ENCODE peak calls at places on chromosome 5, in five cellular contexts. B is H1, R is neuronal stem cell, G is trophoblast cell, M is mesenchymal stem cell. X is an unnamed sample.

GRCh38 chr5:96752341-96753016 is 55.3 kb downstream of the ERAP1 start:
- DNase-seq in R (peak; percentile 66), G (peak; percentile 32), M (peak; percentile 68), B (no peak), X (no peak)

GRCh38 chr5:6435356-6435755 is 13.3 kb upstream of the UBE2QL1 start:
- DNase-seq in R (no peak), G (no peak), M (no peak), B (peak; percentile 76), X (peak; percentile 81)

GRCh38 chr5:36150676-36151433 is 832 bp downstream of the LMBRD2 start:
- DNase-seq in B (peak; percentile 54), M (peak; percentile 60), R (peak; percentile 21), G (peak; percentile 43), X (peak; percentile 53)

GRCh38 chr5:134114886-134115805 is 665 bp downstream of the TCF7 start:
- DNase-seq in B (peak; percentile 77), G (no peak), M (no peak), R (no peak), X (peak; percentile 89)

GRCh38 chr5:109192543-109193281 is 217.1 kb downstream of the PJA2 start:
- DNase-seq in M (no peak), G (no peak), R (no peak), B (no peak), X (no peak)

GRCh38 chr5:169788168-169788567 is 151.1 kb downstream of the DOCK2 start:
- DNase-seq in B (no peak), G (peak; percentile 76), R (no peak), M (peak; percentile 57), X (no peak)

GRCh38 chr5:17080361-17080760 is 137.1 kb upstream of the BASP1 start:
- DNase-seq in G (no peak), B (no peak), R (no peak), M (no peak), X (no peak)

GRCh38 chr5:118060833-118061232 is 927.5 kb downstream of the DTWD2 start:
- DNase-seq in R (no peak), M (no peak), B (no peak), G (no peak), X (no peak)

GRCh38 chr5:31492824-31493223 is 39.1 kb downstream of the DROSHA start:
- DNase-seq in M (peak; percentile 53), B (no peak), R (no peak), G (no peak), X (peak; percentile 55)

GRCh38 chr5:107950774-107951173 is 280.0 kb upstream of the EFNA5 start:
- DNase-seq in B (no peak), M (no peak), G (no peak), R (no peak), X (no peak)

GRCh38 chr5:15992918-15993317 is 186.7 kb downstream of the MARCHF11 start:
- DNase-seq in R (no peak), G (no peak), M (peak; percentile 56), B (no peak), X (no peak)

GRCh38 chr5:132203916-132204315 is 23.7 kb downstream of the P4HA2 start:
- DNase-seq in M (no peak), G (no peak), B (no peak), R (no peak), X (no peak)

GRCh38 chr5:12385095-12385494 is 480.8 kb upstream of the CTNND2 start:
- DNase-seq in R (no peak), M (no peak), G (no peak), B (no peak), X (no peak)

GRCh38 chr5:29899583-29899982 is 1293.9 kb upstream of the CDH6 start:
- DNase-seq in B (no peak), G (no peak), M (no peak), R (no peak), X (no peak)

GRCh38 chr5:38018011-38018410 is 178.2 kb upstream of the GDNF start:
- DNase-seq in M (no peak), R (no peak), G (no peak), B (no peak), X (no peak)

GRCh38 chr5:117561531-117561930 is 986.9 kb upstream of the SEMA6A start:
- DNase-seq in M (no peak), B (no peak), G (no peak), R (no peak), X (no peak)

GRCh38 chr5:160272889-160273288 is 39.5 kb downstream of the CCNJL start:
- DNase-seq in M (no peak), R (no peak), G (no peak), B (no peak), X (no peak)

GRCh38 chr5:130337179-130337888 is 433.1 kb downstream of the CHSY3 start:
- DNase-seq in M (peak; percentile 84), G (peak; percentile 22), R (no peak), B (no peak), X (no peak)

GRCh38 chr5:175351126-175351525 is 92.9 kb downstream of the DRD1 start:
- DNase-seq in M (no peak), B (no peak), G (no peak), R (no peak), X (no peak)

GRCh38 chr5:73438897-73439470 is 9.6 kb downstream of the FOXD1 start:
- DNase-seq in G (no peak), B (no peak), R (no peak), M (no peak), X (no peak)

GRCh38 chr5:139982157-139982974 is 60.7 kb downstream of the NRG2 start:
- DNase-seq in R (peak; percentile 29), G (no peak), B (no peak), M (peak; percentile 45), X (no peak)

GRCh38 chr5:55226934-55227737 is at the start of gene MCIDAS:
- DNase-seq in M (peak; percentile 33), R (peak; percentile 70), B (peak; percentile 86), G (no peak), X (peak; percentile 81)

GRCh38 chr5:53381-54174 is 38.4 kb upstream of the PLEKHG4B start:
- DNase-seq in M (peak; percentile 19), R (peak; percentile 87), G (no peak), B (peak; percentile 94), X (peak; percentile 91)

GRCh38 chr5:54616031-54616430 is 98.5 kb downstream of the SNX18 start:
- DNase-seq in B (no peak), R (no peak), M (peak; percentile 61), G (peak; percentile 68), X (no peak)

GRCh38 chr5:171137768-171138540 is 171.1 kb upstream of the TLX3 start:
- DNase-seq in R (no peak), B (no peak), M (peak; percentile 54), G (no peak), X (no peak)

GRCh38 chr5:3596261-3596825 is 711 bp downstream of the IRX1 start:
- DNase-seq in B (peak; percentile 68), R (no peak), M (no peak), G (no peak), X (peak; percentile 37)

GRCh38 chr5:7053125-7053524 is 339.9 kb downstream of the TENT4A start:
- DNase-seq in R (no peak), M (no peak), G (no peak), B (no peak), X (no peak)

GRCh38 chr5:134085411-134085810 is 29.1 kb upstream of the TCF7 start:
- DNase-seq in M (no peak), R (no peak), G (no peak), B (no peak), X (no peak)

GRCh38 chr5:126927424-126927823 is 102.9 kb downstream of the MARCHF3 start:
- DNase-seq in B (no peak), M (no peak), R (no peak), G (no peak), X (no peak)

GRCh38 chr5:150210644-150211043 is 20.8 kb downstream of the SLC6A7 start:
- DNase-seq in B (no peak), G (no peak), R (no peak), M (no peak), X (no peak)
- H2BK12ac ChIP-seq in B (peak overlapping the region; percentile 94), G (no peak overlapping the region), R (peak overlapping the region; percentile 80), M (no peak overlapping the region), X (no peak overlapping the region)

GRCh38 chr5:59221769-59222168 is 638.9 kb downstream of the RAB3C start:
- DNase-seq in M (no peak), B (no peak), R (no peak), G (no peak), X (no peak)
- H2BK12ac ChIP-seq in M (no peak overlapping the region), B (no peak overlapping the region), R (no peak overlapping the region), G (no peak overlapping the region), X (no peak overlapping the region)

DNA sequence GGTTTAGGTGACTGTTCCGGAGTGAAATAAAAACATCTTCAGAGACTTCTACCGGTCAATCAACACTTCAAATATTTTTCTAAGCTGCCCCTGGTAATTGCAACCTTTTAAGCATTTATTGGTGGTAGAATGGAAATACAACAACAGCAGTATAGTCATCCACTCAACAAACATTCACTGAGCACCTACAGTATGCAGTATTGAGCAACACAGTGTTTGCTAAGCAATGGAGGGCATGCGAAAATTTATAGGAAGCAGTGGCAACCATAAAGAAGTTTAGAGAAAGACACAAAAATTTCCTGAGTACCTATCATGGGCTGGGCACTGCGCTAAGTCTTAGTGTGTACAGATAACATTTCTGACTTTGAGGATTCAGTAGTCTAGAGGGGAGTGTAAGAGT is 12.0 kb upstream of the SSBP2 start:
- DNase-seq in B (no peak), M (no peak), R (no peak), G (no peak), X (no peak)
- H2BK12ac ChIP-seq in B (no peak overlapping the region), M (no peak overlapping the region), R (no peak overlapping the region), G (no peak overlapping the region), X (no peak overlapping the region)

GRCh38 chr5:177994063-177994462 is 2.0 kb downstream of the PROP1 start:
- DNase-seq in G (no peak), R (no peak), B (no peak), M (no peak), X (no peak)
- H2BK12ac ChIP-seq in G (no peak overlapping the region), R (no peak overlapping the region), B (no peak overlapping the region), M (no peak overlapping the region), X (no peak overlapping the region)

GRCh38 chr5:23591250-23591649 is 83.8 kb downstream of the PRDM9 start:
- DNase-seq in M (no peak), G (no peak), R (no peak), B (no peak), X (no peak)
- H2BK12ac ChIP-seq in M (no peak overlapping the region), G (no peak overlapping the region), R (no peak overlapping the region), B (no peak overlapping the region), X (no peak overlapping the region)